ENCODE peak calls at places on chromosomes 1 and 21, in six cellular contexts. J, E, C, O, X and A are unnamed samples.

GRCh38 chr1:245055752-245056151 is 99.0 kb upstream of the KIF26B start:
- DNase-seq in E (no peak), J (no peak), X (no peak), C (no peak), O (no peak), A (no peak)

GRCh38 chr1:172874950-172875349 is 175.8 kb downstream of the TNFSF18 start:
- DNase-seq in X (no peak), J (no peak), C (no peak), E (no peak), O (no peak), A (no peak)

GRCh38 chr21:33325222-33326067 is 675 bp downstream of the IFNAR1 start:
- DNase-seq in O (no peak), E (no peak), X (no peak), C (peak; percentile 51), J (no peak), A (peak; percentile 75)

GRCh38 chr21:33937931-33938339 is 22.3 kb upstream of the ATP5PO start:
- DNase-seq in C (no peak), J (no peak), E (no peak), O (no peak), X (no peak), A (no peak)

GRCh38 chr1:205488074-205488723 is 16.3 kb upstream of the CDK18 start:
- DNase-seq in O (no peak), J (no peak), C (peak; percentile 83), X (peak; percentile 77), E (peak; percentile 44), A (peak; percentile 91)

GRCh38 chr1:180040034-180040433 is 85.4 kb downstream of the CEP350 start:
- DNase-seq in C (peak; percentile 4), O (no peak), X (no peak), J (no peak), E (peak; percentile 0), A (no peak)

GRCh38 chr1:40384887-40385286 is 11.4 kb downstream of the SMAP2 start:
- DNase-seq in O (no peak), J (no peak), E (no peak), X (no peak), C (no peak), A (no peak)

GRCh38 chr21:44927587-44928461 is 7.1 kb upstream of the ITGB2 start:
- DNase-seq in C (no peak), O (no peak), J (peak; percentile 87), E (no peak), X (peak; percentile 62), A (peak; percentile 79)

GRCh38 chr1:178506177-178506576 is 6.7 kb upstream of the TEX35 start:
- DNase-seq in O (no peak), C (no peak), J (no peak), X (no peak), E (no peak), A (no peak)

GRCh38 chr1:109770331-109771095 is 6.8 kb upstream of the EPS8L3 start:
- DNase-seq in O (no peak), E (no peak), C (no peak), X (no peak), J (no peak), A (no peak)

GRCh38 chr1:224931605-224932004 is 2.1 kb downstream of the DNAH14 start:
- DNase-seq in C (no peak), E (no peak), X (no peak), J (no peak), O (no peak), A (no peak)

GRCh38 chr21:33441489-33442477 is 38.0 kb downstream of the TMEM50B start:
- DNase-seq in E (no peak), C (no peak), O (no peak), J (peak; percentile 91), X (no peak), A (peak; percentile 17)

GRCh38 chr1:197210426-197210825 is 57.6 kb upstream of the CRB1 start:
- DNase-seq in O (no peak), X (no peak), J (no peak), E (no peak), C (no peak), A (no peak)

GRCh38 chr1:211259596-211260126 is 495 bp downstream of the RCOR3 start:
- DNase-seq in C (peak; percentile 90), E (no peak), O (no peak), X (peak; percentile 80), J (no peak), A (peak; percentile 18)

GRCh38 chr1:162177126-162177525 is 107.6 kb downstream of the NOS1AP start:
- DNase-seq in J (no peak), C (no peak), O (no peak), X (no peak), E (no peak), A (no peak)

GRCh38 chr21:38241029-38241740 is 15.6 kb upstream of the KCNJ15 start:
- DNase-seq in O (no peak), J (no peak), C (no peak), X (no peak), E (no peak), A (no peak)

GRCh38 chr1:182215797-182216196 is 154.3 kb upstream of the ZNF648 start:
- DNase-seq in E (no peak), J (no peak), C (no peak), X (no peak), O (no peak), A (no peak)

GRCh38 chr1:214454619-214455396 is 96.6 kb downstream of the PTPN14 start:
- DNase-seq in J (no peak), O (no peak), E (no peak), X (no peak), C (no peak), A (no peak)

GRCh38 chr1:30878016-30878415 is 30.5 kb downstream of the SDC3 start:
- DNase-seq in O (no peak), E (no peak), J (no peak), X (no peak), C (no peak), A (no peak)

GRCh38 chr1:228046421-228047182 is 35.9 kb upstream of the ARF1 start:
- DNase-seq in J (no peak), C (no peak), X (no peak), E (no peak), O (no peak), A (no peak)

GRCh38 chr1:241837413-241837812 is 10.6 kb upstream of the EXO1 start:
- DNase-seq in X (no peak), J (no peak), E (no peak), O (no peak), C (no peak), A (no peak)

GRCh38 chr21:39484711-39485264 is 33.0 kb downstream of the SH3BGR start:
- DNase-seq in J (no peak), E (no peak), X (no peak), C (no peak), O (no peak), A (peak; percentile 49)

GRCh38 chr1:194342484-194343262 is 1156.3 kb upstream of the B3GALT2 start:
- DNase-seq in O (peak; percentile 49), C (no peak), X (peak; percentile 11), E (no peak), J (no peak), A (no peak)

DNA sequence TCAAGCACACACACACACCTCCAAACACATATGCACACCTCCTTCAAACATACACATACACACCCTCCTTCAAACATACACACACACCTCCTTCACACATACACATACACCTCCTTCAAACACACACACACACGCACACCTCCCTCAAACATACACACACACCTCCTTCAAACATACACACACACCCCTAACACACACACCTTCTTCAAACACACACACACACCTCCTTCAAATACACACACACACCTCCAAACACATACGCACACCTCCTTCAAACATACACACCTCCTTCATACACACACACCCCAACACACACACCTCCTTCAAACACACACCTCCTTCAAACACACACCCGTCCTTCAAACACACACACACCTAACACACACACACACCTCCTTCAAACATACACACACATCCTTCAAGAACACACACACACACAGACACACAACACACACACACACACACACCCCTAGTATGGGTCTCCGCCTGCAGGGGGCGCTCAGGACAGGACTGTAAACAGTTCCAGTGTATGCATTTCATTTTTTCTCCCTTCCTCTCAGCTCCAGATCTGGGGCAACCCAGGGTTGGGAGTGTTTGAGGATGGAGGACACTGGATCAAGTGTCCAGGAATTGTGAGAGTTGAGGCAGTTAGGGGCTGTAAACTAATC is 12.1 kb downstream of the LGR6 start:
- DNase-seq in E (no peak), O (no peak), C (no peak), X (no peak), J (no peak), A (no peak)
- TF ChIP-seq JUND in E (no peak), O (no peak), C (no peak), X (no peak), J (no peak), A (no peak)

DNA sequence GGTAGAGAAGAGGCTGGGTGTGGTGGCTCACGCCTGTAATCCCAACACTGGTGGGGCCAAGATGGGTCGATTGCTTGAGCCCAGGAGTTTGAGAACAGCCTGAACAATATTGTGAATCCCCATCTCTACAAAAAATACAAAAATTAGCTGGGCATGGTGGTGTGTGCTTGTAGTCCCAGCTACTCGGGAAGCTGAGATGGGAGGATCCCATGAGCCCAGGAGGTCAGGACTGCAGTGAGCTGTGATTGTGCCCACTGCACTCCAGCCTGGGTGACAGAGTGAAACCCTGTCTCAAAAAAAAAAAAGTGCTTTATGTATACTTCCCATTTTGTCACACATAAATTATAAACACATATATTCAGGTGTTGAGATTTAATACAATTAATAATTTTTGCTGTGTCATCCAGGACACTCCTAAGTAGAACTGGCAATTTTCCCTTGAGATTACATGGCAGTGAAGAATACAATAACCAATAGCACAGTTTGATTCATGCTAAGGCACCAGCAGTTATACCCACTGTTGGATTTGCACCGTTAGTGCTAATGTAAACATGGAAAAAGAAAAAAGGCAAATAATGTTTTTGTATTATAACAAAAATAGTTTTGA is 15.5 kb downstream of the GABPB2 start:
- DNase-seq in E (no peak), O (no peak), C (no peak), J (no peak), X (no peak), A (no peak)
- TF ChIP-seq JUND in E (no peak), O (no peak), C (no peak), J (no peak), X (no peak), A (no peak)

GRCh38 chr1:51578383-51579109 is 38.3 kb upstream of the OSBPL9 start:
- DNase-seq in J (no peak), C (no peak), O (no peak), X (no peak), E (no peak), A (peak; percentile 49)

GRCh38 chr1:51584021-51584420 is 32.9 kb upstream of the OSBPL9 start:
- DNase-seq in X (no peak), E (no peak), C (no peak), J (no peak), O (no peak), A (no peak)

GRCh38 chr1:51581286-51581685 is 35.6 kb upstream of the OSBPL9 start:
- DNase-seq in C (no peak), X (no peak), O (no peak), J (no peak), E (no peak), A (no peak)

GRCh38 chr1:51583532-51583931 is 33.4 kb upstream of the OSBPL9 start:
- DNase-seq in O (no peak), J (no peak), E (no peak), C (no peak), X (no peak), A (no peak)
- TF ChIP-seq JUND in O (no peak), J (no peak), E (no peak), C (peak; percentile 44), X (no peak), A (no peak)

DNA sequence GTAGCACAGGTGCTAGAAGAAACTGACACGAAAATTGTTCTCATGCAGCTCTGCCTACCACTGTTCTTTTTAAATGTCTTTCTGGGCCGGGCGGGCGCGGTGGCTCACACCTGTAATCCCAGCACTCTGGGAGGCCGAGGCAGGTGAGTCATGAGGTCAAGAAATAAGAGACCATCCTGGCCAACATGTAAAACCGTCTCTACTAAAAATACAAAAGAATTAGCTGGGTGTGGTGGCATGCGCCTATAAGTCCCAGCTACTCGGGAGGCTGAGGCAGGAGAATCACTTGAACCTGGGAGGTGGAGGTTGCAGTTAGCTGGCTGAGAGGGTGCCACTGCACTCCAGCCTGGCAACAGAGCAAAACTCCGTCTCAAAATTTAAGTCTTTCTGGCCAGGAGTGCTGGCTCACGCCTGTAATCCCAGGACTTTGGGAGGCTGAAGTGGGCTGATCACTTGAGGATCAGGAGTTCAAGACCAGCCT is 947 bp upstream of the RIT1 start:
- DNase-seq in O (no peak), X (no peak), E (no peak), C (no peak), J (no peak), A (no peak)
- TF ChIP-seq JUND in O (no peak), X (no peak), E (no peak), C (no peak), J (no peak), A (no peak)